ENCODE peak calls at places on chromosome 16, in ten cellular contexts. T, O, B, Y, M, H, Q, Z, I and W are unnamed samples. For H3K4me1, the result is how much of the 10 kb centered on the place peaks cover.

GRCh38 chr16:81321039-81321438 is 6.3 kb downstream of the GAN start:
- DNase-seq in T (peak), O (no peak), B (no peak), Y (no peak), M (no peak), H (no peak), Q (no peak), Z (no peak), I (no peak), W (no peak)

GRCh38 chr16:21698169-21699032 is 34.6 kb downstream of the OTOA start:
- DNase-seq in T (no peak), O (no peak), B (no peak), Y (no peak), M (no peak), H (no peak), Q (no peak), Z (no peak), I (no peak), W (no peak)

GRCh38 chr16:85639529-85640253 is 26.6 kb downstream of the GSE1 start:
- DNase-seq in T (no peak), O (peak), B (no peak), Y (no peak), M (peak), H (peak), Q (no peak), Z (no peak), I (no peak), W (no peak)

GRCh38 chr16:21084631-21085235 is 65.9 kb downstream of the DNAH3 start:
- DNase-seq in T (no peak), O (peak), B (no peak), Y (no peak), M (no peak), H (no peak), Q (no peak), Z (no peak), I (no peak), W (no peak)

GRCh38 chr16:77171750-77172635 is 19.0 kb upstream of the MON1B start:
- DNase-seq in T (peak), O (peak), B (peak), Y (no peak), M (peak), H (no peak), Q (peak), Z (no peak), I (peak), W (no peak)

GRCh38 chr16:55349867-55350266 is 25.9 kb downstream of the IRX6 start:
- DNase-seq in T (peak), O (no peak), B (no peak), Y (no peak), M (no peak), H (no peak), Q (no peak), Z (no peak), I (no peak), W (no peak)

GRCh38 chr16:10989494-10989893 is 45.1 kb downstream of the CLEC16A start:
- DNase-seq in T (no peak), O (no peak), B (no peak), Y (no peak), M (no peak), H (no peak), Q (no peak), Z (no peak), I (no peak), W (no peak)

GRCh38 chr16:30076276-30076791 is 540 bp downstream of the PPP4C start:
- DNase-seq in T (no peak), O (peak), B (no peak), Y (no peak), M (no peak), H (no peak), Q (no peak), Z (no peak), I (no peak), W (no peak)

GRCh38 chr16:81170824-81171223 is 67.7 kb upstream of the BCO1 start:
- DNase-seq in T (no peak), O (no peak), B (peak), Y (no peak), M (no peak), H (no peak), Q (no peak), Z (no peak), I (no peak), W (no peak)

GRCh38 chr16:78596996-78597422 is 497.6 kb downstream of the WWOX start:
- DNase-seq in T (no peak), O (peak), B (no peak), Y (no peak), M (no peak), H (no peak), Q (no peak), Z (no peak), I (no peak), W (no peak)

GRCh38 chr16:3469736-3470135 is 25.6 kb downstream of the C16orf90 start:
- DNase-seq in T (no peak), O (no peak), B (no peak), Y (no peak), M (no peak), H (no peak), Q (no peak), Z (no peak), I (no peak), W (no peak)
- H3K4me1 ChIP-seq in T (under half), O (under half), B (under half), Y (under half), M (under half), H (under half), Q (under half), Z (half or more), I (under half), W (under half)

GRCh38 chr16:25010542-25010941 is 4.6 kb downstream of the ARHGAP17 start:
- DNase-seq in T (no peak), O (no peak), B (no peak), Y (no peak), M (no peak), H (no peak), Q (no peak), Z (no peak), I (no peak), W (no peak)

GRCh38 chr16:25013751-25014499 is 1.2 kb downstream of the ARHGAP17 start:
- DNase-seq in T (no peak), O (no peak), B (no peak), Y (no peak), M (no peak), H (no peak), Q (peak), Z (no peak), I (no peak), W (no peak)

GRCh38 chr16:25011891-25012499 is 3.2 kb downstream of the ARHGAP17 start:
- DNase-seq in T (no peak), O (peak), B (no peak), Y (no peak), M (no peak), H (no peak), Q (no peak), Z (no peak), I (peak), W (no peak)

GRCh38 chr16:25013049-25013448 is 2.1 kb downstream of the ARHGAP17 start:
- DNase-seq in T (no peak), O (no peak), B (no peak), Y (no peak), M (no peak), H (no peak), Q (no peak), Z (no peak), I (no peak), W (no peak)

DNA sequence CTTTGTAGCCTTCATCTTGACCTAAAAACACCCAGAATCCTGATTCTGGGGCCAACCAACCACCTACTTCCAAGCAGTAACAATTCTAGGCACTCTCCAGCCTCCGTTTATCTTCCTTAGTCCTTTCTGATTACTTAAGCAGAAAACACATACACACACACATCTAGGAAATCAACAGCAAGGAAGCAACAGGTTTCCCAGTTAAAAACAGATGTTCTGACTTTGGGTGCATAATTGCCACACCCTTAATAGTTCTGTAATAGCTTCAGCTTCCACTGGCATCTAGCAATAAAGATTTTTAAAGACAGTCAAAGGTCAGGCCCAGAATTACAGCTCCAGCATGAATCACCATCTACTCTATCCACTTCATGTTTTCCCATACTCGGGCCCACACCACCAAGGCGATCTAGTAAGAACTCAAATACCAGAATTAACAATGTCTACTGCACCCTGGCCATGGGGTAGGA is 2.6 kb downstream of the ARHGAP17 start:
- DNase-seq in T (peak), O (peak), B (no peak), Y (no peak), M (no peak), H (no peak), Q (no peak), Z (no peak), I (peak), W (no peak)
- H3K4me3 ChIP-seq in T (no peak), O (no peak), B (no peak), Y (peak), M (no peak), H (no peak), Q (peak), Z (no peak), I (peak), W (no peak)

GRCh38 chr16:83138976-83139690 is 512.4 kb downstream of the CDH13 start:
- DNase-seq in T (no peak), O (no peak), B (no peak), Y (no peak), M (no peak), H (no peak), Q (no peak), Z (no peak), I (no peak), W (no peak)
- H3K27ac ChIP-seq in T (no peak), O (peak), B (no peak), Y (no peak), M (no peak), H (no peak), Q (no peak), Z (no peak), I (no peak), W (no peak)

GRCh38 chr16:24734382-24734781 is 4.9 kb downstream of the TNRC6A start:
- DNase-seq in T (peak), O (no peak), B (no peak), Y (no peak), M (no peak), H (no peak), Q (no peak), Z (no peak), I (no peak), W (no peak)

GRCh38 chr16:24736758-24737157 is 7.3 kb downstream of the TNRC6A start:
- DNase-seq in T (no peak), O (no peak), B (no peak), Y (no peak), M (peak), H (no peak), Q (no peak), Z (no peak), I (no peak), W (no peak)

GRCh38 chr16:24738895-24739294 is 9.4 kb downstream of the TNRC6A start:
- DNase-seq in T (no peak), O (no peak), B (no peak), Y (no peak), M (no peak), H (no peak), Q (peak), Z (no peak), I (no peak), W (no peak)

GRCh38 chr16:24737916-24738594 is 8.6 kb downstream of the TNRC6A start:
- DNase-seq in T (no peak), O (no peak), B (no peak), Y (no peak), M (no peak), H (no peak), Q (no peak), Z (no peak), I (no peak), W (no peak)

DNA sequence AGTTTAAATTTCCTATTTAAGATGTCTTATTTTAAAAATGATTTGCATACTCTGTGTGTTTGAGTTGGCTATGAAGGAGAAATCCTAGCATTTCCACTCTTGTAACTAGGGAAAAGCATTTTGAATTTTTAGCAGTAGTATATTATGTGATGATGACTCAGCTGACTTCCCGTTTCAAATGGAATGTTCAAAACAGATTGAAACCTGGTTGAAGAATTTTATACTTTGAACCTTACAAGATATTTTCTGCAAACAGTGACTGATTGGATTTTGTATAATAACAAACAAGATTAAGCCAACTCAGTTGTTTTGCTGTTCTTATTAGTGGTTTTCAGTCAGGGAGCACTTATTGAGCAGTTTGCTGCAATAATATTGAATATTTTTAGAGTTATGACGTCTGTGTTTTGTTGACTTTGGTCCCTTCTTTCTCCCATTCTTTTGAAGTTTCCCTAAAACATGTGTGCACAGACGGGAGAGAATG is 8.0 kb downstream of the TNRC6A start:
- DNase-seq in T (peak), O (no peak), B (no peak), Y (no peak), M (no peak), H (no peak), Q (no peak), Z (no peak), I (no peak), W (no peak)
- H3K4me1 ChIP-seq in T (under half), O (under half), B (under half), Y (half or more), M (half or more), H (under half), Q (under half), Z (half or more), I (under half), W (under half)